ENCODE peak calls at places on chromosomes 4 and X, in four cellular contexts. One of them, this sample, is unnamed.

GRCh38 chr4:3573131-3573530 is 40.9 kb upstream of the LRPAP1 start:
- DNase-seq in heart right ventricle: no peak
- DNase-seq in ovary: no peak
- DNase-seq in CD4-positive, alpha-beta memory T cell: no peak
- DNase-seq in this sample: no peak

GRCh38 chrX:56782362-56782761 is 53.3 kb downstream of the NBDY start:
- DNase-seq in ovary: no peak
- DNase-seq in heart right ventricle: no peak
- DNase-seq in CD4-positive, alpha-beta memory T cell: no peak
- DNase-seq in this sample: no peak

GRCh38 chr4:104989363-104989762 is 157.3 kb upstream of the TET2 start:
- DNase-seq in heart right ventricle: no peak
- DNase-seq in CD4-positive, alpha-beta memory T cell: no peak
- DNase-seq in ovary: no peak
- DNase-seq in this sample: no peak

GRCh38 chr4:6391852-6392188 is 80.6 kb downstream of the PPP2R2C start:
- DNase-seq in heart right ventricle: no peak
- DNase-seq in CD4-positive, alpha-beta memory T cell: no peak
- DNase-seq in ovary: no peak
- DNase-seq in this sample: no peak

GRCh38 chrX:106168107-106168506 is at the start of gene PWWP3B:
- DNase-seq in CD4-positive, alpha-beta memory T cell: no peak
- DNase-seq in heart right ventricle: peak; percentile 26
- DNase-seq in ovary: peak; percentile 84
- DNase-seq in this sample: no peak

GRCh38 chr4:126106658-126107057 is 791.9 kb downstream of the FAT4 start:
- DNase-seq in ovary: no peak
- DNase-seq in heart right ventricle: no peak
- DNase-seq in CD4-positive, alpha-beta memory T cell: no peak
- DNase-seq in this sample: no peak

GRCh38 chr4:119523399-119523798 is 105.2 kb downstream of the PDE5A start:
- DNase-seq in heart right ventricle: no peak
- DNase-seq in ovary: no peak
- DNase-seq in CD4-positive, alpha-beta memory T cell: no peak
- DNase-seq in this sample: no peak

GRCh38 chrX:39896951-39897740 is 200.6 kb downstream of the BCOR start:
- DNase-seq in ovary: peak; percentile 64
- DNase-seq in heart right ventricle: peak; percentile 33
- DNase-seq in CD4-positive, alpha-beta memory T cell: no peak
- DNase-seq in this sample: peak; percentile 35

GRCh38 chrX:13899607-13900006 is 82.7 kb upstream of the GPM6B start:
- DNase-seq in ovary: no peak
- DNase-seq in CD4-positive, alpha-beta memory T cell: no peak
- DNase-seq in heart right ventricle: no peak
- DNase-seq in this sample: peak; percentile 10

GRCh38 chr4:175614880-175615279 is 197.2 kb downstream of the GPM6A start:
- DNase-seq in heart right ventricle: no peak
- DNase-seq in CD4-positive, alpha-beta memory T cell: no peak
- DNase-seq in ovary: no peak
- DNase-seq in this sample: peak; percentile 68

GRCh38 chr4:74675673-74676279 is 118.5 kb downstream of the BTC start:
- DNase-seq in CD4-positive, alpha-beta memory T cell: peak; percentile 13
- DNase-seq in heart right ventricle: no peak
- DNase-seq in ovary: no peak
- DNase-seq in this sample: peak; percentile 13

GRCh38 chr4:7206856-7207567 is 14.7 kb downstream of the SORCS2 start:
- DNase-seq in ovary: peak; percentile 92
- DNase-seq in heart right ventricle: peak; percentile 85
- DNase-seq in CD4-positive, alpha-beta memory T cell: no peak
- DNase-seq in this sample: peak; percentile 86

GRCh38 chrX:150219374-150220185 is 143.5 kb upstream of the MAMLD1 start:
- DNase-seq in ovary: peak; percentile 22
- DNase-seq in heart right ventricle: peak; percentile 10
- DNase-seq in CD4-positive, alpha-beta memory T cell: no peak
- DNase-seq in this sample: no peak

GRCh38 chr4:119715490-119716445 is 87.2 kb upstream of the PDE5A start:
- DNase-seq in heart right ventricle: no peak
- DNase-seq in ovary: no peak
- DNase-seq in CD4-positive, alpha-beta memory T cell: no peak
- DNase-seq in this sample: no peak

GRCh38 chr4:31518796-31519250 is 798.7 kb downstream of the PCDH7 start:
- DNase-seq in heart right ventricle: no peak
- DNase-seq in CD4-positive, alpha-beta memory T cell: no peak
- DNase-seq in ovary: no peak
- DNase-seq in this sample: no peak

GRCh38 chr4:81609844-81610243 is 138.1 kb upstream of the RASGEF1B start:
- DNase-seq in CD4-positive, alpha-beta memory T cell: no peak
- DNase-seq in ovary: no peak
- DNase-seq in heart right ventricle: no peak
- DNase-seq in this sample: no peak
- H3K4me1 ChIP-seq in CD4-positive, alpha-beta memory T cell: no peaks in the 10 kb centered on the region
- H3K4me1 ChIP-seq in ovary: peaks cover 3% of the 10 kb centered on the region
- H3K4me1 ChIP-seq in heart right ventricle: peaks cover 11% of the 10 kb centered on the region
- H3K4me1 ChIP-seq in this sample: no peaks in the 10 kb centered on the region

GRCh38 chr4:143417679-143418403 is 81.2 kb downstream of the GAB1 start:
- DNase-seq in CD4-positive, alpha-beta memory T cell: no peak
- DNase-seq in heart right ventricle: no peak
- DNase-seq in ovary: no peak
- DNase-seq in this sample: no peak

GRCh38 chr4:143424276-143424675 is 87.6 kb downstream of the GAB1 start:
- DNase-seq in heart right ventricle: no peak
- DNase-seq in ovary: no peak
- DNase-seq in CD4-positive, alpha-beta memory T cell: no peak
- DNase-seq in this sample: no peak

GRCh38 chr4:143420227-143420626 is 83.6 kb downstream of the GAB1 start:
- DNase-seq in heart right ventricle: no peak
- DNase-seq in CD4-positive, alpha-beta memory T cell: no peak
- DNase-seq in ovary: no peak
- DNase-seq in this sample: no peak

DNA sequence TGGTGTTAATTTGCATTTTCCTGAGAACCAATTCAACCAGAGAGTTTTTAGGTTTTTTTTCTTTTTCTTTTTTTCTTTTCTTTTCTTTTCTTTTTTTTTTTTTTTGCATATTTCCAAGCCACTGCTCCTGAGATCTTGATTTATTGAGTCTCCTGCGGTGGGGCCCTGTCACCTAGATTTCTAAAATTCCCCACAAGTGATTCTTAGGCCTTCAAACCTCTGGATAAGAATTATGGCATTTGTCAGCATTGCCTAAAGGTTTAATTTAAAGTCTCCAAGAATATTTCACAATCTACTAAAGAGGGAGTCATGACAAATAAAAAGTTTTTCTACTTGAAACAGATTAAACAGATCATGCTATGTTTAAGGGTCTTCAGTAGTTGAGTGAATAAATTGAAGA is 84.9 kb downstream of the GAB1 start:
- DNase-seq in ovary: no peak
- DNase-seq in heart right ventricle: no peak
- DNase-seq in CD4-positive, alpha-beta memory T cell: no peak
- DNase-seq in this sample: no peak
- H3K4me1 ChIP-seq in ovary: no peaks in the 10 kb centered on the region
- H3K4me1 ChIP-seq in heart right ventricle: peaks cover 47% of the 10 kb centered on the region
- H3K4me1 ChIP-seq in CD4-positive, alpha-beta memory T cell: no peaks in the 10 kb centered on the region
- H3K4me1 ChIP-seq in this sample: no peaks in the 10 kb centered on the region

GRCh38 chr4:15010038-15010585 is 7.8 kb downstream of the CPEB2 start:
- DNase-seq in heart right ventricle: no peak
- DNase-seq in CD4-positive, alpha-beta memory T cell: no peak
- DNase-seq in ovary: no peak
- DNase-seq in this sample: no peak
- H3K4me1 ChIP-seq in heart right ventricle: peaks cover 81% of the 10 kb centered on the region
- H3K4me1 ChIP-seq in CD4-positive, alpha-beta memory T cell: peaks cover 23% of the 10 kb centered on the region
- H3K4me1 ChIP-seq in ovary: no peaks in the 10 kb centered on the region
- H3K4me1 ChIP-seq in this sample: peaks cover 41% of the 10 kb centered on the region

DNA sequence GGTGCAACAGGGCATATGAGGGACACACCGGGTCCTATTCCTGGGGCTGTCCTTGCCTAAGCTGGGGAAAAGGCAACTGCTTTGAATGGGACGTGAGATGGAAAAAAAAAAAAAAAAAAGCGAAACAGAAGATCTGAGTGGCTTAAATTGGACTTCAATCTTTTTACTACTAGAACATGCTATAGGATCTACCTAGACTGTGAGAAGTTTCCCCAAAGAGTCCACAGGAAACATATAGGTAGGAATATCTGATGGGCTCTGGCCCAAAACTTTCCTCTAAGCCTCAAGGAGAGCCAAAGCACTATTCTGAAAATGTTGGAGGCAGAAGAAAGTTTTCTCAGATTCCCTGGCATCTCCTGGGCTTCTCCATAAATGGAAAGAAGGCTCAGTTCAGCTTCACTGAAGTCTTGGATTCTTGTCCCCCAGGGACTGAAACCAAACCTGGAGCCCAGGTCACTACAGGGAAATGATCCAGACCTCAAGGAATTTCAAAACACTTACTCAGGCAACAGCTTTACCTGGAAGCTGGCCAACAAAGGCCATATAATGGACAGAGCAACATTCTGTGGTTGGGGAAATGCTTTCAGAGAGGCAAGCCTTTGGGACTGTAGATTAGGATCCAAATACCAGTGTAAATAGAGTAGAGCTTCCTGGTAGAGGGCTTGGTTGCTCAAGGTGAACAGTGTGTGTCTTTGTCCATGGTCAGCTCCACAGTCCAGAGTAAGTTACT is 56.9 kb upstream of the PROM1 start:
- DNase-seq in CD4-positive, alpha-beta memory T cell: no peak
- DNase-seq in heart right ventricle: no peak
- DNase-seq in ovary: no peak
- DNase-seq in this sample: no peak
- H3K4me1 ChIP-seq in CD4-positive, alpha-beta memory T cell: no peaks in the 10 kb centered on the region
- H3K4me1 ChIP-seq in heart right ventricle: peaks cover 6% of the 10 kb centered on the region
- H3K4me1 ChIP-seq in ovary: no peaks in the 10 kb centered on the region
- H3K4me1 ChIP-seq in this sample: peaks cover 8% of the 10 kb centered on the region

This sample was measured in BE2C.